ENCODE peak calls at places on chromosomes 12 and 14, in ten cellular contexts. One of them, this sample, is unnamed.

GRCh38 chr14:64806202-64806861 is 73.4 kb downstream of the SPTB start:
- DNase-seq in islet precursor cell: no peak
- DNase-seq in HFFc6: peak
- DNase-seq in KBM-7: no peak
- DNase-seq in mesenchymal stem cell: peak
- DNase-seq in uterus: no peak
- DNase-seq in hippocampal formation: no peak
- DNase-seq in activated B cell treated with CpG ODN at 0.5 μM for 24 hours: no peak
- DNase-seq in NCI-H1417: peak
- DNase-seq in GM13977: no peak
- DNase-seq in this sample: peak

GRCh38 chr12:49673446-49674317 is 33.5 kb downstream of the FMNL3 start:
- DNase-seq in activated B cell treated with CpG ODN at 0.5 μM for 24 hours: no peak
- DNase-seq in GM13977: peak
- DNase-seq in KBM-7: no peak
- DNase-seq in hippocampal formation: peak
- DNase-seq in uterus: peak
- DNase-seq in NCI-H1417: peak
- DNase-seq in islet precursor cell: peak
- DNase-seq in HFFc6: peak
- DNase-seq in mesenchymal stem cell: peak
- DNase-seq in this sample: peak

GRCh38 chr12:47088021-47088944 is 8.5 kb upstream of the AMIGO2 start:
- DNase-seq in activated B cell treated with CpG ODN at 0.5 μM for 24 hours: no peak
- DNase-seq in uterus: no peak
- DNase-seq in KBM-7: no peak
- DNase-seq in HFFc6: no peak
- DNase-seq in hippocampal formation: no peak
- DNase-seq in GM13977: no peak
- DNase-seq in NCI-H1417: peak
- DNase-seq in mesenchymal stem cell: peak
- DNase-seq in islet precursor cell: peak
- DNase-seq in this sample: peak

GRCh38 chr12:76031081-76031413 is 529 bp downstream of the PHLDA1 start:
- DNase-seq in uterus: no peak
- DNase-seq in GM13977: no peak
- DNase-seq in hippocampal formation: no peak
- DNase-seq in islet precursor cell: no peak
- DNase-seq in NCI-H1417: no peak
- DNase-seq in mesenchymal stem cell: no peak
- DNase-seq in HFFc6: no peak
- DNase-seq in activated B cell treated with CpG ODN at 0.5 μM for 24 hours: no peak
- DNase-seq in KBM-7: no peak
- DNase-seq in this sample: peak

GRCh38 chr12:3795096-3795799 is 42.3 kb upstream of the CRACR2A start:
- DNase-seq in activated B cell treated with CpG ODN at 0.5 μM for 24 hours: no peak
- DNase-seq in KBM-7: no peak
- DNase-seq in GM13977: no peak
- DNase-seq in mesenchymal stem cell: no peak
- DNase-seq in NCI-H1417: peak
- DNase-seq in uterus: no peak
- DNase-seq in hippocampal formation: no peak
- DNase-seq in HFFc6: no peak
- DNase-seq in islet precursor cell: no peak
- DNase-seq in this sample: no peak

GRCh38 chr12:22282283-22282682 is 52.2 kb downstream of the ST8SIA1 start:
- DNase-seq in KBM-7: no peak
- DNase-seq in NCI-H1417: no peak
- DNase-seq in hippocampal formation: no peak
- DNase-seq in HFFc6: peak
- DNase-seq in activated B cell treated with CpG ODN at 0.5 μM for 24 hours: no peak
- DNase-seq in mesenchymal stem cell: peak
- DNase-seq in GM13977: no peak
- DNase-seq in uterus: peak
- DNase-seq in islet precursor cell: no peak
- DNase-seq in this sample: peak

GRCh38 chr12:112714166-112714565 is 77.4 kb upstream of the RPH3A start:
- DNase-seq in mesenchymal stem cell: no peak
- DNase-seq in islet precursor cell: peak
- DNase-seq in hippocampal formation: no peak
- DNase-seq in NCI-H1417: no peak
- DNase-seq in uterus: no peak
- DNase-seq in HFFc6: no peak
- DNase-seq in KBM-7: no peak
- DNase-seq in activated B cell treated with CpG ODN at 0.5 μM for 24 hours: no peak
- DNase-seq in GM13977: no peak
- DNase-seq in this sample: no peak

GRCh38 chr14:73290279-73290678 is 53.0 kb downstream of the PAPLN start:
- DNase-seq in uterus: no peak
- DNase-seq in NCI-H1417: no peak
- DNase-seq in activated B cell treated with CpG ODN at 0.5 μM for 24 hours: no peak
- DNase-seq in KBM-7: no peak
- DNase-seq in mesenchymal stem cell: peak
- DNase-seq in islet precursor cell: no peak
- DNase-seq in hippocampal formation: no peak
- DNase-seq in GM13977: peak
- DNase-seq in HFFc6: no peak
- DNase-seq in this sample: no peak

GRCh38 chr14:99252443-99252939 is 19.5 kb downstream of the BCL11B start:
- DNase-seq in activated B cell treated with CpG ODN at 0.5 μM for 24 hours: no peak
- DNase-seq in hippocampal formation: no peak
- DNase-seq in islet precursor cell: no peak
- DNase-seq in uterus: no peak
- DNase-seq in GM13977: no peak
- DNase-seq in NCI-H1417: no peak
- DNase-seq in KBM-7: no peak
- DNase-seq in mesenchymal stem cell: no peak
- DNase-seq in HFFc6: no peak
- DNase-seq in this sample: no peak

GRCh38 chr12:78210894-78211302 is 380.2 kb downstream of the NAV3 start:
- DNase-seq in mesenchymal stem cell: peak
- DNase-seq in hippocampal formation: no peak
- DNase-seq in uterus: no peak
- DNase-seq in KBM-7: no peak
- DNase-seq in GM13977: no peak
- DNase-seq in HFFc6: peak
- DNase-seq in NCI-H1417: no peak
- DNase-seq in activated B cell treated with CpG ODN at 0.5 μM for 24 hours: no peak
- DNase-seq in islet precursor cell: no peak
- DNase-seq in this sample: peak

GRCh38 chr12:50033317-50033679 is 8.0 kb upstream of the RACGAP1 start:
- DNase-seq in KBM-7: peak
- DNase-seq in uterus: no peak
- DNase-seq in islet precursor cell: peak
- DNase-seq in activated B cell treated with CpG ODN at 0.5 μM for 24 hours: no peak
- DNase-seq in mesenchymal stem cell: no peak
- DNase-seq in NCI-H1417: no peak
- DNase-seq in hippocampal formation: no peak
- DNase-seq in GM13977: no peak
- DNase-seq in HFFc6: no peak
- DNase-seq in this sample: no peak

GRCh38 chr14:37139710-37140109 is 32.7 kb downstream of the SLC25A21 start:
- DNase-seq in KBM-7: no peak
- DNase-seq in hippocampal formation: no peak
- DNase-seq in GM13977: no peak
- DNase-seq in islet precursor cell: no peak
- DNase-seq in uterus: no peak
- DNase-seq in mesenchymal stem cell: no peak
- DNase-seq in NCI-H1417: no peak
- DNase-seq in activated B cell treated with CpG ODN at 0.5 μM for 24 hours: no peak
- DNase-seq in HFFc6: no peak
- DNase-seq in this sample: no peak

GRCh38 chr12:6953417-6954315 is 2.5 kb downstream of the PTPN6 start:
- DNase-seq in GM13977: peak
- DNase-seq in mesenchymal stem cell: peak
- DNase-seq in hippocampal formation: no peak
- DNase-seq in KBM-7: peak
- DNase-seq in islet precursor cell: peak
- DNase-seq in NCI-H1417: no peak
- DNase-seq in activated B cell treated with CpG ODN at 0.5 μM for 24 hours: peak
- DNase-seq in uterus: no peak
- DNase-seq in HFFc6: no peak
- DNase-seq in this sample: peak

GRCh38 chr14:30045720-30046119 is 118.1 kb upstream of the PRKD1 start:
- DNase-seq in HFFc6: no peak
- DNase-seq in GM13977: no peak
- DNase-seq in NCI-H1417: no peak
- DNase-seq in uterus: no peak
- DNase-seq in mesenchymal stem cell: no peak
- DNase-seq in hippocampal formation: no peak
- DNase-seq in islet precursor cell: no peak
- DNase-seq in activated B cell treated with CpG ODN at 0.5 μM for 24 hours: no peak
- DNase-seq in KBM-7: no peak
- DNase-seq in this sample: no peak

GRCh38 chr14:104118006-104118844 is 20.2 kb upstream of the KIF26A start:
- DNase-seq in HFFc6: no peak
- DNase-seq in NCI-H1417: no peak
- DNase-seq in activated B cell treated with CpG ODN at 0.5 μM for 24 hours: no peak
- DNase-seq in hippocampal formation: no peak
- DNase-seq in uterus: no peak
- DNase-seq in islet precursor cell: peak
- DNase-seq in GM13977: no peak
- DNase-seq in KBM-7: no peak
- DNase-seq in mesenchymal stem cell: no peak
- DNase-seq in this sample: no peak

GRCh38 chr14:106691601-106692291 is 1165.4 kb downstream of the TMEM121 start:
- DNase-seq in activated B cell treated with CpG ODN at 0.5 μM for 24 hours: peak
- DNase-seq in NCI-H1417: no peak
- DNase-seq in islet precursor cell: no peak
- DNase-seq in KBM-7: peak
- DNase-seq in GM13977: peak
- DNase-seq in hippocampal formation: no peak
- DNase-seq in mesenchymal stem cell: no peak
- DNase-seq in HFFc6: no peak
- DNase-seq in uterus: no peak
- DNase-seq in this sample: no peak

GRCh38 chr12:108177131-108177530 is 48.0 kb downstream of the WSCD2 start:
- DNase-seq in GM13977: no peak
- DNase-seq in islet precursor cell: no peak
- DNase-seq in activated B cell treated with CpG ODN at 0.5 μM for 24 hours: no peak
- DNase-seq in hippocampal formation: no peak
- DNase-seq in NCI-H1417: no peak
- DNase-seq in uterus: no peak
- DNase-seq in mesenchymal stem cell: no peak
- DNase-seq in KBM-7: no peak
- DNase-seq in HFFc6: no peak
- DNase-seq in this sample: no peak

GRCh38 chr14:37678916-37679315 is 83.5 kb downstream of the TTC6 start:
- DNase-seq in islet precursor cell: peak
- DNase-seq in mesenchymal stem cell: peak
- DNase-seq in NCI-H1417: no peak
- DNase-seq in GM13977: no peak
- DNase-seq in HFFc6: peak
- DNase-seq in KBM-7: no peak
- DNase-seq in hippocampal formation: no peak
- DNase-seq in activated B cell treated with CpG ODN at 0.5 μM for 24 hours: no peak
- DNase-seq in uterus: no peak
- DNase-seq in this sample: peak

GRCh38 chr12:42364692-42365091 is 38.7 kb downstream of the PPHLN1 start:
- DNase-seq in hippocampal formation: no peak
- DNase-seq in KBM-7: no peak
- DNase-seq in HFFc6: no peak
- DNase-seq in NCI-H1417: no peak
- DNase-seq in GM13977: no peak
- DNase-seq in islet precursor cell: no peak
- DNase-seq in mesenchymal stem cell: no peak
- DNase-seq in uterus: no peak
- DNase-seq in activated B cell treated with CpG ODN at 0.5 μM for 24 hours: no peak
- DNase-seq in this sample: peak

GRCh38 chr14:100738704-100739131 is 12.0 kb downstream of the DLK1 start:
- DNase-seq in hippocampal formation: no peak
- DNase-seq in HFFc6: no peak
- DNase-seq in KBM-7: no peak
- DNase-seq in islet precursor cell: peak
- DNase-seq in activated B cell treated with CpG ODN at 0.5 μM for 24 hours: no peak
- DNase-seq in GM13977: no peak
- DNase-seq in NCI-H1417: no peak
- DNase-seq in uterus: peak
- DNase-seq in mesenchymal stem cell: no peak
- DNase-seq in this sample: no peak

GRCh38 chr12:48881652-48882324 is 16.1 kb upstream of the RND1 start:
- DNase-seq in HFFc6: no peak
- DNase-seq in activated B cell treated with CpG ODN at 0.5 μM for 24 hours: no peak
- DNase-seq in islet precursor cell: no peak
- DNase-seq in KBM-7: no peak
- DNase-seq in uterus: no peak
- DNase-seq in NCI-H1417: no peak
- DNase-seq in mesenchymal stem cell: peak
- DNase-seq in GM13977: no peak
- DNase-seq in hippocampal formation: no peak
- DNase-seq in this sample: no peak

GRCh38 chr14:53570411-53571387 is 385.9 kb downstream of the BMP4 start:
- DNase-seq in KBM-7: no peak
- DNase-seq in activated B cell treated with CpG ODN at 0.5 μM for 24 hours: no peak
- DNase-seq in uterus: no peak
- DNase-seq in hippocampal formation: no peak
- DNase-seq in islet precursor cell: no peak
- DNase-seq in GM13977: peak
- DNase-seq in mesenchymal stem cell: peak
- DNase-seq in NCI-H1417: no peak
- DNase-seq in HFFc6: no peak
- DNase-seq in this sample: no peak

GRCh38 chr12:22321620-22322019 is 12.9 kb downstream of the ST8SIA1 start:
- DNase-seq in islet precursor cell: peak
- DNase-seq in uterus: no peak
- DNase-seq in NCI-H1417: no peak
- DNase-seq in GM13977: no peak
- DNase-seq in mesenchymal stem cell: no peak
- DNase-seq in activated B cell treated with CpG ODN at 0.5 μM for 24 hours: no peak
- DNase-seq in KBM-7: no peak
- DNase-seq in hippocampal formation: no peak
- DNase-seq in HFFc6: no peak
- DNase-seq in this sample: peak

GRCh38 chr14:38524636-38525403 is 268.9 kb upstream of the CLEC14A start:
- DNase-seq in HFFc6: no peak
- DNase-seq in uterus: no peak
- DNase-seq in NCI-H1417: no peak
- DNase-seq in mesenchymal stem cell: no peak
- DNase-seq in hippocampal formation: no peak
- DNase-seq in activated B cell treated with CpG ODN at 0.5 μM for 24 hours: no peak
- DNase-seq in GM13977: no peak
- DNase-seq in islet precursor cell: no peak
- DNase-seq in KBM-7: no peak
- DNase-seq in this sample: no peak

GRCh38 chr12:54217774-54218221 is 29.0 kb upstream of the SMUG1 start:
- DNase-seq in NCI-H1417: peak
- DNase-seq in mesenchymal stem cell: no peak
- DNase-seq in KBM-7: no peak
- DNase-seq in uterus: no peak
- DNase-seq in hippocampal formation: peak
- DNase-seq in activated B cell treated with CpG ODN at 0.5 μM for 24 hours: peak
- DNase-seq in islet precursor cell: peak
- DNase-seq in GM13977: peak
- DNase-seq in HFFc6: no peak
- DNase-seq in this sample: peak

GRCh38 chr14:45664668-45665356 is 411.8 kb upstream of the MIS18BP1 start:
- DNase-seq in GM13977: no peak
- DNase-seq in hippocampal formation: no peak
- DNase-seq in islet precursor cell: peak
- DNase-seq in KBM-7: peak
- DNase-seq in uterus: no peak
- DNase-seq in HFFc6: no peak
- DNase-seq in mesenchymal stem cell: no peak
- DNase-seq in activated B cell treated with CpG ODN at 0.5 μM for 24 hours: no peak
- DNase-seq in NCI-H1417: peak
- DNase-seq in this sample: no peak

GRCh38 chr14:26702721-26703250 is 105.0 kb upstream of the NOVA1 start:
- DNase-seq in NCI-H1417: no peak
- DNase-seq in KBM-7: no peak
- DNase-seq in hippocampal formation: no peak
- DNase-seq in islet precursor cell: no peak
- DNase-seq in HFFc6: no peak
- DNase-seq in mesenchymal stem cell: peak
- DNase-seq in activated B cell treated with CpG ODN at 0.5 μM for 24 hours: no peak
- DNase-seq in uterus: no peak
- DNase-seq in GM13977: no peak
- DNase-seq in this sample: no peak

This sample was measured in choroid plexus epithelial cell.